ENCODE peak calls at places on chromosome 22, in ten cellular contexts. One of them, this sample, is unnamed.

GRCh38 chr22:42461511-42461910 is 29.3 kb upstream of the NFAM1 start:
- DNase-seq in retinal pigment epithelial cell: no peak
- DNase-seq in AG08396: no peak
- DNase-seq in epithelial cell of proximal tubule: no peak
- DNase-seq in kidney tubule cell: no peak
- DNase-seq in lung microvascular endothelial cell: no peak
- DNase-seq in AML-193: no peak
- DNase-seq in head of caudate nucleus: no peak
- DNase-seq in right lobe of liver: no peak
- DNase-seq in neural crest cell: no peak
- DNase-seq in this sample: no peak

GRCh38 chr22:37127350-37127878 is 17.9 kb upstream of the TMPRSS6 start:
- DNase-seq in retinal pigment epithelial cell: no peak
- DNase-seq in AG08396: no peak
- DNase-seq in epithelial cell of proximal tubule: no peak
- DNase-seq in kidney tubule cell: no peak
- DNase-seq in lung microvascular endothelial cell: no peak
- DNase-seq in AML-193: no peak
- DNase-seq in head of caudate nucleus: no peak
- DNase-seq in right lobe of liver: peak; percentile 19
- DNase-seq in neural crest cell: no peak
- DNase-seq in this sample: no peak

GRCh38 chr22:29253561-29254282 is 14.1 kb downstream of the RHBDD3 start:
- DNase-seq in retinal pigment epithelial cell: no peak
- DNase-seq in AG08396: no peak
- DNase-seq in epithelial cell of proximal tubule: no peak
- DNase-seq in kidney tubule cell: no peak
- DNase-seq in lung microvascular endothelial cell: no peak
- DNase-seq in AML-193: no peak
- DNase-seq in head of caudate nucleus: no peak
- DNase-seq in right lobe of liver: no peak
- DNase-seq in neural crest cell: no peak
- DNase-seq in this sample: no peak

GRCh38 chr22:26751217-26751616 is 93.8 kb downstream of the MIAT start:
- DNase-seq in retinal pigment epithelial cell: peak; percentile 52
- DNase-seq in AG08396: no peak
- DNase-seq in epithelial cell of proximal tubule: no peak
- DNase-seq in kidney tubule cell: peak; percentile 84
- DNase-seq in lung microvascular endothelial cell: peak; percentile 83
- DNase-seq in AML-193: no peak
- DNase-seq in head of caudate nucleus: peak; percentile 74
- DNase-seq in right lobe of liver: no peak
- DNase-seq in neural crest cell: peak; percentile 61
- DNase-seq in this sample: peak; percentile 74

GRCh38 chr22:35330258-35330861 is 30.7 kb downstream of the TOM1 start:
- DNase-seq in retinal pigment epithelial cell: no peak
- DNase-seq in AG08396: peak; percentile 86
- DNase-seq in epithelial cell of proximal tubule: no peak
- DNase-seq in kidney tubule cell: peak; percentile 81
- DNase-seq in lung microvascular endothelial cell: peak; percentile 88
- DNase-seq in AML-193: peak; percentile 62
- DNase-seq in head of caudate nucleus: no peak
- DNase-seq in right lobe of liver: peak; percentile 84
- DNase-seq in neural crest cell: no peak
- DNase-seq in this sample: no peak

GRCh38 chr22:46064966-46065666 is 85.2 kb upstream of the PPARA start:
- DNase-seq in retinal pigment epithelial cell: no peak
- DNase-seq in AG08396: peak; percentile 33
- DNase-seq in epithelial cell of proximal tubule: no peak
- DNase-seq in kidney tubule cell: no peak
- DNase-seq in lung microvascular endothelial cell: peak; percentile 38
- DNase-seq in AML-193: no peak
- DNase-seq in head of caudate nucleus: peak; percentile 21
- DNase-seq in right lobe of liver: peak; percentile 14
- DNase-seq in neural crest cell: no peak
- DNase-seq in this sample: no peak

GRCh38 chr22:37304595-37305343 is 22.5 kb downstream of the CYTH4 start:
- DNase-seq in retinal pigment epithelial cell: no peak
- DNase-seq in AG08396: no peak
- DNase-seq in epithelial cell of proximal tubule: no peak
- DNase-seq in kidney tubule cell: peak; percentile 30
- DNase-seq in lung microvascular endothelial cell: peak; percentile 43
- DNase-seq in AML-193: no peak
- DNase-seq in head of caudate nucleus: no peak
- DNase-seq in right lobe of liver: no peak
- DNase-seq in neural crest cell: no peak
- DNase-seq in this sample: peak; percentile 72

GRCh38 chr22:40668611-40669390 is 10.5 kb upstream of the MCHR1 start:
- DNase-seq in retinal pigment epithelial cell: no peak
- DNase-seq in AG08396: peak; percentile 41
- DNase-seq in epithelial cell of proximal tubule: peak; percentile 54
- DNase-seq in kidney tubule cell: peak; percentile 90
- DNase-seq in lung microvascular endothelial cell: peak; percentile 90
- DNase-seq in AML-193: no peak
- DNase-seq in head of caudate nucleus: no peak
- DNase-seq in right lobe of liver: no peak
- DNase-seq in neural crest cell: no peak
- DNase-seq in this sample: peak; percentile 79

GRCh38 chr22:17267661-17268330 is 48.6 kb upstream of the ADA2 start:
- DNase-seq in retinal pigment epithelial cell: no peak
- DNase-seq in AG08396: no peak
- DNase-seq in epithelial cell of proximal tubule: no peak
- DNase-seq in kidney tubule cell: no peak
- DNase-seq in lung microvascular endothelial cell: no peak
- DNase-seq in AML-193: no peak
- DNase-seq in head of caudate nucleus: no peak
- DNase-seq in right lobe of liver: no peak
- DNase-seq in neural crest cell: no peak
- DNase-seq in this sample: no peak

GRCh38 chr22:22098457-22099193 is 116.0 kb upstream of the TOP3B start:
- DNase-seq in retinal pigment epithelial cell: no peak
- DNase-seq in AG08396: no peak
- DNase-seq in epithelial cell of proximal tubule: no peak
- DNase-seq in kidney tubule cell: no peak
- DNase-seq in lung microvascular endothelial cell: no peak
- DNase-seq in AML-193: no peak
- DNase-seq in head of caudate nucleus: no peak
- DNase-seq in right lobe of liver: no peak
- DNase-seq in neural crest cell: no peak
- DNase-seq in this sample: no peak

GRCh38 chr22:45192701-45193187 is 29.0 kb downstream of the NUP50 start:
- DNase-seq in retinal pigment epithelial cell: no peak
- DNase-seq in AG08396: no peak
- DNase-seq in epithelial cell of proximal tubule: no peak
- DNase-seq in kidney tubule cell: no peak
- DNase-seq in lung microvascular endothelial cell: no peak
- DNase-seq in AML-193: no peak
- DNase-seq in head of caudate nucleus: no peak
- DNase-seq in right lobe of liver: no peak
- DNase-seq in neural crest cell: no peak
- DNase-seq in this sample: no peak

GRCh38 chr22:45880091-45880651 is 96.8 kb downstream of the WNT7B start:
- DNase-seq in retinal pigment epithelial cell: no peak
- DNase-seq in AG08396: no peak
- DNase-seq in epithelial cell of proximal tubule: no peak
- DNase-seq in kidney tubule cell: no peak
- DNase-seq in lung microvascular endothelial cell: no peak
- DNase-seq in AML-193: no peak
- DNase-seq in head of caudate nucleus: no peak
- DNase-seq in right lobe of liver: peak; percentile 13
- DNase-seq in neural crest cell: no peak
- DNase-seq in this sample: no peak

GRCh38 chr22:46706060-46706459 is 32.0 kb downstream of the CERK start:
- DNase-seq in retinal pigment epithelial cell: no peak
- DNase-seq in AG08396: no peak
- DNase-seq in epithelial cell of proximal tubule: no peak
- DNase-seq in kidney tubule cell: no peak
- DNase-seq in lung microvascular endothelial cell: no peak
- DNase-seq in AML-193: no peak
- DNase-seq in head of caudate nucleus: no peak
- DNase-seq in right lobe of liver: no peak
- DNase-seq in neural crest cell: no peak
- DNase-seq in this sample: no peak

GRCh38 chr22:50715250-50715649 is 22.8 kb upstream of the ACR start:
- DNase-seq in retinal pigment epithelial cell: no peak
- DNase-seq in AG08396: no peak
- DNase-seq in epithelial cell of proximal tubule: no peak
- DNase-seq in kidney tubule cell: no peak
- DNase-seq in lung microvascular endothelial cell: no peak
- DNase-seq in AML-193: no peak
- DNase-seq in head of caudate nucleus: no peak
- DNase-seq in right lobe of liver: no peak
- DNase-seq in neural crest cell: no peak
- DNase-seq in this sample: no peak

GRCh38 chr22:42848941-42849340 is 8.1 kb downstream of the ARFGAP3 start:
- DNase-seq in retinal pigment epithelial cell: no peak
- DNase-seq in AG08396: no peak
- DNase-seq in epithelial cell of proximal tubule: no peak
- DNase-seq in kidney tubule cell: peak; percentile 27
- DNase-seq in lung microvascular endothelial cell: no peak
- DNase-seq in AML-193: no peak
- DNase-seq in head of caudate nucleus: no peak
- DNase-seq in right lobe of liver: no peak
- DNase-seq in neural crest cell: no peak
- DNase-seq in this sample: peak; percentile 52

GRCh38 chr22:26417406-26417805 is 11.7 kb upstream of the ASPHD2 start:
- DNase-seq in retinal pigment epithelial cell: no peak
- DNase-seq in AG08396: no peak
- DNase-seq in epithelial cell of proximal tubule: no peak
- DNase-seq in kidney tubule cell: no peak
- DNase-seq in lung microvascular endothelial cell: no peak
- DNase-seq in AML-193: no peak
- DNase-seq in head of caudate nucleus: no peak
- DNase-seq in right lobe of liver: no peak
- DNase-seq in neural crest cell: no peak
- DNase-seq in this sample: peak; percentile 28

GRCh38 chr22:44938886-44939285 is 70.9 kb downstream of the PHF21B start:
- DNase-seq in retinal pigment epithelial cell: no peak
- DNase-seq in AG08396: no peak
- DNase-seq in epithelial cell of proximal tubule: no peak
- DNase-seq in kidney tubule cell: no peak
- DNase-seq in lung microvascular endothelial cell: no peak
- DNase-seq in AML-193: no peak
- DNase-seq in head of caudate nucleus: no peak
- DNase-seq in right lobe of liver: no peak
- DNase-seq in neural crest cell: no peak
- DNase-seq in this sample: no peak

GRCh38 chr22:50030315-50031188 is 18.0 kb upstream of the IL17REL start:
- DNase-seq in retinal pigment epithelial cell: peak; percentile 11
- DNase-seq in AG08396: peak; percentile 94
- DNase-seq in epithelial cell of proximal tubule: no peak
- DNase-seq in kidney tubule cell: peak; percentile 78
- DNase-seq in lung microvascular endothelial cell: peak; percentile 69
- DNase-seq in AML-193: peak; percentile 65
- DNase-seq in head of caudate nucleus: peak; percentile 73
- DNase-seq in right lobe of liver: peak; percentile 79
- DNase-seq in neural crest cell: peak; percentile 68
- DNase-seq in this sample: peak; percentile 78

GRCh38 chr22:23250424-23251363 is 70.4 kb downstream of the BCR start:
- DNase-seq in retinal pigment epithelial cell: no peak
- DNase-seq in AG08396: no peak
- DNase-seq in epithelial cell of proximal tubule: no peak
- DNase-seq in kidney tubule cell: no peak
- DNase-seq in lung microvascular endothelial cell: no peak
- DNase-seq in AML-193: no peak
- DNase-seq in head of caudate nucleus: no peak
- DNase-seq in right lobe of liver: no peak
- DNase-seq in neural crest cell: no peak
- DNase-seq in this sample: no peak

GRCh38 chr22:41589260-41589600 is 410 bp downstream of the PMM1 start:
- DNase-seq in retinal pigment epithelial cell: no peak
- DNase-seq in AG08396: no peak
- DNase-seq in epithelial cell of proximal tubule: no peak
- DNase-seq in kidney tubule cell: peak; percentile 16
- DNase-seq in lung microvascular endothelial cell: peak; percentile 33
- DNase-seq in AML-193: no peak
- DNase-seq in head of caudate nucleus: no peak
- DNase-seq in right lobe of liver: no peak
- DNase-seq in neural crest cell: no peak
- DNase-seq in this sample: no peak